ENCODE peak calls at places on chromosome 1, in ten cellular contexts. One of them, this sample, is unnamed.

GRCh38 chr1:33828654-33829053 is 35.2 kb upstream of the HMGB4 start:
- DNase-seq in fibroblast of mammary gland: no peak
- DNase-seq in heart right ventricle: no peak
- DNase-seq in GM12865: no peak
- DNase-seq in BJ: no peak
- DNase-seq in kidney epithelial cell: no peak
- DNase-seq in brain microvascular endothelial cell: no peak
- DNase-seq in PC-3: no peak
- DNase-seq in CD4-positive, CD25-positive, alpha-beta regulatory T cell: no peak
- DNase-seq in CD8-positive, alpha-beta T cell: no peak
- DNase-seq in this sample: no peak

GRCh38 chr1:85243336-85243735 is 16.1 kb downstream of the C1orf52 start:
- DNase-seq in fibroblast of mammary gland: no peak
- DNase-seq in heart right ventricle: no peak
- DNase-seq in GM12865: no peak
- DNase-seq in BJ: no peak
- DNase-seq in kidney epithelial cell: no peak
- DNase-seq in brain microvascular endothelial cell: no peak
- DNase-seq in PC-3: no peak
- DNase-seq in CD4-positive, CD25-positive, alpha-beta regulatory T cell: no peak
- DNase-seq in CD8-positive, alpha-beta T cell: no peak
- DNase-seq in this sample: no peak

GRCh38 chr1:12402159-12402673 is 172.4 kb downstream of the VPS13D start:
- DNase-seq in fibroblast of mammary gland: no peak
- DNase-seq in heart right ventricle: no peak
- DNase-seq in GM12865: no peak
- DNase-seq in BJ: no peak
- DNase-seq in kidney epithelial cell: no peak
- DNase-seq in brain microvascular endothelial cell: no peak
- DNase-seq in PC-3: no peak
- DNase-seq in CD4-positive, CD25-positive, alpha-beta regulatory T cell: no peak
- DNase-seq in CD8-positive, alpha-beta T cell: no peak
- DNase-seq in this sample: no peak

GRCh38 chr1:213908521-213908920 is 79.3 kb upstream of the PROX1 start:
- DNase-seq in fibroblast of mammary gland: no peak
- DNase-seq in heart right ventricle: no peak
- DNase-seq in GM12865: no peak
- DNase-seq in BJ: no peak
- DNase-seq in kidney epithelial cell: no peak
- DNase-seq in brain microvascular endothelial cell: no peak
- DNase-seq in PC-3: no peak
- DNase-seq in CD4-positive, CD25-positive, alpha-beta regulatory T cell: no peak
- DNase-seq in CD8-positive, alpha-beta T cell: no peak
- DNase-seq in this sample: no peak

GRCh38 chr1:218254296-218254918 is 30.7 kb upstream of the RRP15 start:
- DNase-seq in fibroblast of mammary gland: no peak
- DNase-seq in heart right ventricle: no peak
- DNase-seq in GM12865: no peak
- DNase-seq in BJ: no peak
- DNase-seq in kidney epithelial cell: no peak
- DNase-seq in brain microvascular endothelial cell: no peak
- DNase-seq in PC-3: no peak
- DNase-seq in CD4-positive, CD25-positive, alpha-beta regulatory T cell: no peak
- DNase-seq in CD8-positive, alpha-beta T cell: no peak
- DNase-seq in this sample: no peak

GRCh38 chr1:15704526-15705183 is 20.5 kb downstream of the PLEKHM2 start:
- DNase-seq in fibroblast of mammary gland: peak
- DNase-seq in heart right ventricle: no peak
- DNase-seq in GM12865: no peak
- DNase-seq in BJ: no peak
- DNase-seq in kidney epithelial cell: no peak
- DNase-seq in brain microvascular endothelial cell: no peak
- DNase-seq in PC-3: no peak
- DNase-seq in CD4-positive, CD25-positive, alpha-beta regulatory T cell: no peak
- DNase-seq in CD8-positive, alpha-beta T cell: no peak
- DNase-seq in this sample: no peak

GRCh38 chr1:18960409-18960808 is 3.9 kb upstream of the IFFO2 start:
- DNase-seq in fibroblast of mammary gland: no peak
- DNase-seq in heart right ventricle: no peak
- DNase-seq in GM12865: no peak
- DNase-seq in BJ: no peak
- DNase-seq in kidney epithelial cell: no peak
- DNase-seq in brain microvascular endothelial cell: no peak
- DNase-seq in PC-3: no peak
- DNase-seq in CD4-positive, CD25-positive, alpha-beta regulatory T cell: no peak
- DNase-seq in CD8-positive, alpha-beta T cell: no peak
- DNase-seq in this sample: peak

GRCh38 chr1:222634180-222635013 is 16.5 kb downstream of the MIA3 start:
- DNase-seq in fibroblast of mammary gland: peak
- DNase-seq in heart right ventricle: peak
- DNase-seq in GM12865: peak
- DNase-seq in BJ: peak
- DNase-seq in kidney epithelial cell: no peak
- DNase-seq in brain microvascular endothelial cell: peak
- DNase-seq in PC-3: peak
- DNase-seq in CD4-positive, CD25-positive, alpha-beta regulatory T cell: peak
- DNase-seq in CD8-positive, alpha-beta T cell: peak
- DNase-seq in this sample: no peak

GRCh38 chr1:2541619-2542246 is 11.7 kb upstream of the HES5 start:
- DNase-seq in fibroblast of mammary gland: no peak
- DNase-seq in heart right ventricle: no peak
- DNase-seq in GM12865: peak
- DNase-seq in BJ: no peak
- DNase-seq in kidney epithelial cell: no peak
- DNase-seq in brain microvascular endothelial cell: no peak
- DNase-seq in PC-3: no peak
- DNase-seq in CD4-positive, CD25-positive, alpha-beta regulatory T cell: no peak
- DNase-seq in CD8-positive, alpha-beta T cell: no peak
- DNase-seq in this sample: no peak

GRCh38 chr1:2539312-2539907 is 9.3 kb upstream of the HES5 start:
- DNase-seq in fibroblast of mammary gland: no peak
- DNase-seq in heart right ventricle: no peak
- DNase-seq in GM12865: peak
- DNase-seq in BJ: no peak
- DNase-seq in kidney epithelial cell: no peak
- DNase-seq in brain microvascular endothelial cell: no peak
- DNase-seq in PC-3: peak
- DNase-seq in CD4-positive, CD25-positive, alpha-beta regulatory T cell: no peak
- DNase-seq in CD8-positive, alpha-beta T cell: peak
- DNase-seq in this sample: no peak

GRCh38 chr1:2538872-2539271 is 8.8 kb upstream of the HES5 start:
- DNase-seq in fibroblast of mammary gland: no peak
- DNase-seq in heart right ventricle: no peak
- DNase-seq in GM12865: no peak
- DNase-seq in BJ: no peak
- DNase-seq in kidney epithelial cell: no peak
- DNase-seq in brain microvascular endothelial cell: no peak
- DNase-seq in PC-3: no peak
- DNase-seq in CD4-positive, CD25-positive, alpha-beta regulatory T cell: no peak
- DNase-seq in CD8-positive, alpha-beta T cell: no peak
- DNase-seq in this sample: no peak

GRCh38 chr1:2542262-2542915 is 12.3 kb upstream of the HES5 start:
- DNase-seq in fibroblast of mammary gland: no peak
- DNase-seq in heart right ventricle: no peak
- DNase-seq in GM12865: no peak
- DNase-seq in BJ: no peak
- DNase-seq in kidney epithelial cell: no peak
- DNase-seq in brain microvascular endothelial cell: no peak
- DNase-seq in PC-3: no peak
- DNase-seq in CD4-positive, CD25-positive, alpha-beta regulatory T cell: no peak
- DNase-seq in CD8-positive, alpha-beta T cell: no peak
- DNase-seq in this sample: no peak

DNA sequence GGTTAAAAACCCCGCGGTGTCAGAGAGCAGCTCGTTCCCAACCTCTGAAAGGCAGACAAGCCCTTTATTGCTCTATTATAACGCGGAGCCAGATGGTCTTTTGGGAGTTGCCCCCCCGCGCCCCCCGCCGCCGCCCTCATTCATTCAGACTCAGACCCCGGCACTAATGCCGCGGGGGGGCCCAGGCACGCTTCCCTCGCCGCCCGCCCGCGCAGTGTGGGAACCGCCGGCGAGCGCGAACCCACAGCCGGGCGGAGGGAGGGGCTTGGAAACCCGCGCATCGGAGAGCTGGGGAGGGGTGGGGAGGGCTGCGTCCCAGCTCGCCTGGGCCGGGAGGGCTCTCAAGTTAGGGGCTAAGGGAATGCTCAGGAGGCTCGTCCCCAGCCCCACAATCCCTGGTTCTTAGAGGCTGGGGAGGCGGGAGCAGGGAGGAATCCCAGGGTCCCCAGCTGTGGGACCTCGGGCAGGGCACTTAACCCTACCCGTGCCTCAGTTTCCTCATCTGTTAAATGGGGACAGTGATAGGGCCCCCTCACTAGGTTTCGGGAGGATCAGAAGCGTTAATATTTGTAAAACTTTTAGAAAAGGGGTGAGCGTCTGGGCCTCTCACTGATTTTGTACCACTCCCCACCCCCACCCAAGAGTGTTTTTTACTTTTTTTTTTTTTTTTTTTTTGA is 10.9 kb upstream of the HES5 start:
- DNase-seq in fibroblast of mammary gland: no peak
- DNase-seq in heart right ventricle: no peak
- DNase-seq in GM12865: no peak
- DNase-seq in BJ: no peak
- DNase-seq in kidney epithelial cell: no peak
- DNase-seq in brain microvascular endothelial cell: no peak
- DNase-seq in PC-3: no peak
- DNase-seq in CD4-positive, CD25-positive, alpha-beta regulatory T cell: no peak
- DNase-seq in CD8-positive, alpha-beta T cell: no peak
- DNase-seq in this sample: no peak
- H3K4me3 ChIP-seq in fibroblast of mammary gland: no peak
- H3K4me3 ChIP-seq in heart right ventricle: no peak
- H3K4me3 ChIP-seq in GM12865: no peak
- H3K4me3 ChIP-seq in BJ: no peak
- H3K4me3 ChIP-seq in kidney epithelial cell: no peak
- H3K4me3 ChIP-seq in brain microvascular endothelial cell: no peak
- H3K4me3 ChIP-seq in PC-3: no peak
- H3K4me3 ChIP-seq in CD4-positive, CD25-positive, alpha-beta regulatory T cell: no peak
- H3K4me3 ChIP-seq in CD8-positive, alpha-beta T cell: no peak
- H3K4me3 ChIP-seq in this sample: no peak

GRCh38 chr1:99472893-99473292 is 173.0 kb upstream of the PALMD start:
- DNase-seq in fibroblast of mammary gland: peak
- DNase-seq in heart right ventricle: no peak
- DNase-seq in GM12865: no peak
- DNase-seq in BJ: no peak
- DNase-seq in kidney epithelial cell: no peak
- DNase-seq in brain microvascular endothelial cell: no peak
- DNase-seq in PC-3: no peak
- DNase-seq in CD4-positive, CD25-positive, alpha-beta regulatory T cell: no peak
- DNase-seq in CD8-positive, alpha-beta T cell: no peak
- DNase-seq in this sample: no peak

GRCh38 chr1:99464738-99465137 is 181.2 kb upstream of the PALMD start:
- DNase-seq in fibroblast of mammary gland: no peak
- DNase-seq in heart right ventricle: no peak
- DNase-seq in GM12865: no peak
- DNase-seq in BJ: no peak
- DNase-seq in kidney epithelial cell: no peak
- DNase-seq in brain microvascular endothelial cell: no peak
- DNase-seq in PC-3: no peak
- DNase-seq in CD4-positive, CD25-positive, alpha-beta regulatory T cell: no peak
- DNase-seq in CD8-positive, alpha-beta T cell: no peak
- DNase-seq in this sample: no peak

GRCh38 chr1:99467645-99468044 is 178.3 kb upstream of the PALMD start:
- DNase-seq in fibroblast of mammary gland: no peak
- DNase-seq in heart right ventricle: no peak
- DNase-seq in GM12865: no peak
- DNase-seq in BJ: no peak
- DNase-seq in kidney epithelial cell: no peak
- DNase-seq in brain microvascular endothelial cell: no peak
- DNase-seq in PC-3: no peak
- DNase-seq in CD4-positive, CD25-positive, alpha-beta regulatory T cell: no peak
- DNase-seq in CD8-positive, alpha-beta T cell: no peak
- DNase-seq in this sample: no peak

GRCh38 chr1:99465176-99465900 is 180.6 kb upstream of the PALMD start:
- DNase-seq in fibroblast of mammary gland: peak
- DNase-seq in heart right ventricle: no peak
- DNase-seq in GM12865: no peak
- DNase-seq in BJ: peak
- DNase-seq in kidney epithelial cell: no peak
- DNase-seq in brain microvascular endothelial cell: peak
- DNase-seq in PC-3: peak
- DNase-seq in CD4-positive, CD25-positive, alpha-beta regulatory T cell: no peak
- DNase-seq in CD8-positive, alpha-beta T cell: no peak
- DNase-seq in this sample: no peak

GRCh38 chr1:99469641-99470040 is 176.3 kb upstream of the PALMD start:
- DNase-seq in fibroblast of mammary gland: peak
- DNase-seq in heart right ventricle: no peak
- DNase-seq in GM12865: no peak
- DNase-seq in BJ: no peak
- DNase-seq in kidney epithelial cell: no peak
- DNase-seq in brain microvascular endothelial cell: no peak
- DNase-seq in PC-3: no peak
- DNase-seq in CD4-positive, CD25-positive, alpha-beta regulatory T cell: no peak
- DNase-seq in CD8-positive, alpha-beta T cell: no peak
- DNase-seq in this sample: no peak
- H3K4me3 ChIP-seq in fibroblast of mammary gland: no peak
- H3K4me3 ChIP-seq in heart right ventricle: no peak
- H3K4me3 ChIP-seq in GM12865: no peak
- H3K4me3 ChIP-seq in BJ: no peak
- H3K4me3 ChIP-seq in kidney epithelial cell: no peak
- H3K4me3 ChIP-seq in brain microvascular endothelial cell: no peak
- H3K4me3 ChIP-seq in PC-3: no peak
- H3K4me3 ChIP-seq in CD4-positive, CD25-positive, alpha-beta regulatory T cell: no peak
- H3K4me3 ChIP-seq in CD8-positive, alpha-beta T cell: no peak
- H3K4me3 ChIP-seq in this sample: no peak

GRCh38 chr1:9628541-9629444 is 22.7 kb upstream of the PIK3CD start:
- DNase-seq in fibroblast of mammary gland: no peak
- DNase-seq in heart right ventricle: no peak
- DNase-seq in GM12865: peak
- DNase-seq in BJ: no peak
- DNase-seq in kidney epithelial cell: no peak
- DNase-seq in brain microvascular endothelial cell: no peak
- DNase-seq in PC-3: no peak
- DNase-seq in CD4-positive, CD25-positive, alpha-beta regulatory T cell: peak
- DNase-seq in CD8-positive, alpha-beta T cell: peak
- DNase-seq in this sample: no peak
- H3K4me3 ChIP-seq in fibroblast of mammary gland: no peak
- H3K4me3 ChIP-seq in heart right ventricle: no peak
- H3K4me3 ChIP-seq in GM12865: peak
- H3K4me3 ChIP-seq in BJ: no peak
- H3K4me3 ChIP-seq in kidney epithelial cell: no peak
- H3K4me3 ChIP-seq in brain microvascular endothelial cell: no peak
- H3K4me3 ChIP-seq in PC-3: no peak
- H3K4me3 ChIP-seq in CD4-positive, CD25-positive, alpha-beta regulatory T cell: peak
- H3K4me3 ChIP-seq in CD8-positive, alpha-beta T cell: peak
- H3K4me3 ChIP-seq in this sample: no peak

GRCh38 chr1:230713915-230714764 is at the start of gene AGT:
- DNase-seq in fibroblast of mammary gland: peak
- DNase-seq in heart right ventricle: peak
- DNase-seq in GM12865: no peak
- DNase-seq in BJ: peak
- DNase-seq in kidney epithelial cell: peak
- DNase-seq in brain microvascular endothelial cell: peak
- DNase-seq in PC-3: peak
- DNase-seq in CD4-positive, CD25-positive, alpha-beta regulatory T cell: no peak
- DNase-seq in CD8-positive, alpha-beta T cell: no peak
- DNase-seq in this sample: peak

GRCh38 chr1:230711245-230711644 is 2.7 kb downstream of the AGT start:
- DNase-seq in fibroblast of mammary gland: no peak
- DNase-seq in heart right ventricle: no peak
- DNase-seq in GM12865: no peak
- DNase-seq in BJ: no peak
- DNase-seq in kidney epithelial cell: no peak
- DNase-seq in brain microvascular endothelial cell: no peak
- DNase-seq in PC-3: no peak
- DNase-seq in CD4-positive, CD25-positive, alpha-beta regulatory T cell: no peak
- DNase-seq in CD8-positive, alpha-beta T cell: no peak
- DNase-seq in this sample: no peak

GRCh38 chr1:230713547-230713914 is 391 bp downstream of the AGT start:
- DNase-seq in fibroblast of mammary gland: no peak
- DNase-seq in heart right ventricle: no peak
- DNase-seq in GM12865: no peak
- DNase-seq in BJ: no peak
- DNase-seq in kidney epithelial cell: no peak
- DNase-seq in brain microvascular endothelial cell: no peak
- DNase-seq in PC-3: no peak
- DNase-seq in CD4-positive, CD25-positive, alpha-beta regulatory T cell: no peak
- DNase-seq in CD8-positive, alpha-beta T cell: no peak
- DNase-seq in this sample: no peak

GRCh38 chr1:230713138-230713537 is 784 bp downstream of the AGT start:
- DNase-seq in fibroblast of mammary gland: no peak
- DNase-seq in heart right ventricle: no peak
- DNase-seq in GM12865: no peak
- DNase-seq in BJ: no peak
- DNase-seq in kidney epithelial cell: no peak
- DNase-seq in brain microvascular endothelial cell: no peak
- DNase-seq in PC-3: no peak
- DNase-seq in CD4-positive, CD25-positive, alpha-beta regulatory T cell: no peak
- DNase-seq in CD8-positive, alpha-beta T cell: no peak
- DNase-seq in this sample: no peak

DNA sequence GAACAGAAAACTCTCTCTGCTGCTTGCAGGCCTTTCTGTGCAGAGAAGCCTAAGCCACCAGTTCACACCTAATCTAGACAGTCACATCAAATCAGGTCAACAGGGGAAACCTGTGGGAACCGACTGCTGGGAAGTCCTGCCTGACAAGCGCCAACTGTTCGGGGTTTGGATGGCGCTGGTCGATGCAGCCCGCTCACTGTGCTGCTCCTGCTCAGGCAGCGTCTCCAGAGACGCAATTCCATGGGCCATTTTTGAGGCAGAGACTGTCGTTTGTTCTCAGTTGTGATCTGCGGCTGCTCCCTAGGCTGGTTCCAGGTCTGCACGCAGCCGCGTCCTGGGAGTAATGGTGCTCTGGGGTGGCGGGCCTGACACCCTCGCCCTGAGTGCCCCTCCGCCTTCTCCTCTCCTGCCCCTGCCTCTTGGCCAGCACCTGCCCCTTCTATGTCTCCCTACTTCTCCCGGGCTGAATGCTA is 1.4 kb downstream of the AGT start:
- DNase-seq in fibroblast of mammary gland: no peak
- DNase-seq in heart right ventricle: no peak
- DNase-seq in GM12865: no peak
- DNase-seq in BJ: no peak
- DNase-seq in kidney epithelial cell: no peak
- DNase-seq in brain microvascular endothelial cell: no peak
- DNase-seq in PC-3: no peak
- DNase-seq in CD4-positive, CD25-positive, alpha-beta regulatory T cell: no peak
- DNase-seq in CD8-positive, alpha-beta T cell: no peak
- DNase-seq in this sample: no peak
- H3K4me3 ChIP-seq in fibroblast of mammary gland: no peak
- H3K4me3 ChIP-seq in heart right ventricle: peak
- H3K4me3 ChIP-seq in GM12865: no peak
- H3K4me3 ChIP-seq in BJ: no peak
- H3K4me3 ChIP-seq in kidney epithelial cell: no peak
- H3K4me3 ChIP-seq in brain microvascular endothelial cell: no peak
- H3K4me3 ChIP-seq in PC-3: no peak
- H3K4me3 ChIP-seq in CD4-positive, CD25-positive, alpha-beta regulatory T cell: no peak
- H3K4me3 ChIP-seq in CD8-positive, alpha-beta T cell: no peak
- H3K4me3 ChIP-seq in this sample: no peak